ENCODE peak calls at places on chromosome 1, in six cellular contexts. One of them, this sample, is unnamed.

GRCh38 chr1:6672558-6672957 is 29.1 kb downstream of the DNAJC11 start:
- DNase-seq in uterus: no peak
- DNase-seq in OCI-LY7: no peak
- DNase-seq in Peyer's patch: no peak
- DNase-seq in cardiac fibroblast: no peak
- DNase-seq in left lung: no peak
- DNase-seq in this sample: no peak

GRCh38 chr1:32981003-32981909 is 16.6 kb upstream of the RNF19B start:
- DNase-seq in uterus: peak; percentile 37
- DNase-seq in OCI-LY7: peak; percentile 90
- DNase-seq in Peyer's patch: peak; percentile 64
- DNase-seq in cardiac fibroblast: peak; percentile 97
- DNase-seq in left lung: no peak
- DNase-seq in this sample: peak; percentile 77

GRCh38 chr1:24878775-24879742 is 51.0 kb downstream of the RUNX3 start:
- DNase-seq in uterus: no peak
- DNase-seq in OCI-LY7: no peak
- DNase-seq in Peyer's patch: no peak
- DNase-seq in cardiac fibroblast: peak; percentile 49
- DNase-seq in left lung: no peak
- DNase-seq in this sample: peak; percentile 43

GRCh38 chr1:7613851-7614205 is 157.3 kb upstream of the VAMP3 start:
- DNase-seq in uterus: no peak
- DNase-seq in OCI-LY7: no peak
- DNase-seq in Peyer's patch: no peak
- DNase-seq in cardiac fibroblast: no peak
- DNase-seq in left lung: no peak
- DNase-seq in this sample: no peak

GRCh38 chr1:228155596-228156517 is 6.1 kb downstream of the GJC2 start:
- DNase-seq in uterus: no peak
- DNase-seq in OCI-LY7: no peak
- DNase-seq in Peyer's patch: no peak
- DNase-seq in cardiac fibroblast: no peak
- DNase-seq in left lung: peak; percentile 62
- DNase-seq in this sample: no peak

GRCh38 chr1:231683439-231684165 is 57.0 kb downstream of the DISC1 start:
- DNase-seq in uterus: no peak
- DNase-seq in OCI-LY7: no peak
- DNase-seq in Peyer's patch: no peak
- DNase-seq in cardiac fibroblast: no peak
- DNase-seq in left lung: no peak
- DNase-seq in this sample: no peak

GRCh38 chr1:10860218-10860617 is 63.8 kb upstream of the CASZ1 start:
- DNase-seq in uterus: no peak
- DNase-seq in OCI-LY7: no peak
- DNase-seq in Peyer's patch: no peak
- DNase-seq in cardiac fibroblast: no peak
- DNase-seq in left lung: no peak
- DNase-seq in this sample: no peak

GRCh38 chr1:117339866-117340357 is 27.3 kb upstream of the MAN1A2 start:
- DNase-seq in uterus: peak; percentile 57
- DNase-seq in OCI-LY7: peak; percentile 17
- DNase-seq in Peyer's patch: no peak
- DNase-seq in cardiac fibroblast: peak; percentile 59
- DNase-seq in left lung: no peak
- DNase-seq in this sample: peak; percentile 38

GRCh38 chr1:39689214-39689613 is 2.0 kb downstream of the HPCAL4 start:
- DNase-seq in uterus: no peak
- DNase-seq in OCI-LY7: no peak
- DNase-seq in Peyer's patch: no peak
- DNase-seq in cardiac fibroblast: no peak
- DNase-seq in left lung: no peak
- DNase-seq in this sample: no peak

GRCh38 chr1:43554444-43554992 is 23.8 kb downstream of the PTPRF start:
- DNase-seq in uterus: no peak
- DNase-seq in OCI-LY7: peak; percentile 50
- DNase-seq in Peyer's patch: no peak
- DNase-seq in cardiac fibroblast: peak; percentile 62
- DNase-seq in left lung: no peak
- DNase-seq in this sample: peak; percentile 45

DNA sequence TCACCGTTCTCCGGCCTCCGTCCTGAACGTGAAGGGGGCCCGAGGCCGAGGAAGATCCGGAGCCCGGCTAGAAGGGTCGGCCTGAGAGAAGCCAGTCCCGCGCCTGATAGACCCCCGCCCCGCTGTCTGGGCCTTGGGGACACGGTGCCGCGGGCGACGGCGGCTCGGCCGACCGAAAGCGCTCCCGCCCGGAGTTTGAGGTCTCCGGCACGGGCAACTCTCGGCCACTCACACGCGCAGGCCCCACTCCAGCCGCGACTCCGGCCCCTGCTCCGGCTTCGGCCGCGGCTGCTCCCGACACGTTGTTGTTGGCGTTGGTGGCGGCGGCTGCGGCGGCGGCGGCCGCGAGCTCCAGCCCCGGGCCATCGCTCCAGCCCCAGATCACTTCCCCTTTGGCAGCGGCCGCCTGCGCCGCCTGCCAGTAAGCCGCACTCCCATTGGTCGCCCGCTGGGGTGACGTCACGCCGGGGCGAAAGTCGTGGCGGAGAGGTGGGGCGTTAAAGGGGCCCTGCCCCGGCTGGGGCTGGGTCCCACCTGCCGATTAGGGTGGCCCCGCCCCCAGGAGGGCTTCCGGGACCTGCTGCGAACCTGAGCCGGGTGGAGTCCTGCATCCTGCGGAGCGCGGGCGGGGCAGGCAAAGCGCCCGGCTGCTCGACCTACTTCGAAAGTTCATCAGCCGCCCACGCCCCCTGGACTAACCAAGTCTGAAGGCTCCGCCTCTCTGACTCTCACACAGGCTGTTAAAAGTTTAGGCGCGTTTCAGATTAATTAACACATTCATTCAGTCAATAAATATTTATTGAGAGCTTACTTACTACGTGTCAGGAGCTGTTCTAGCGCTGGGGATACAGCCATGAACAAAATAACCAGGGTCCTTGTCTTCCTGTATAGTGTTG is at the start of gene EFCAB14:
- DNase-seq in uterus: peak; percentile 92
- DNase-seq in OCI-LY7: peak; percentile 99
- DNase-seq in Peyer's patch: peak; percentile 97
- DNase-seq in cardiac fibroblast: peak; percentile 89
- DNase-seq in left lung: peak; percentile 99
- DNase-seq in this sample: peak; percentile 84
- TF ChIP-seq CTCF in uterus: no peak
- TF ChIP-seq CTCF in OCI-LY7: no peak
- TF ChIP-seq CTCF in Peyer's patch: no peak
- TF ChIP-seq CTCF in cardiac fibroblast: no peak
- TF ChIP-seq CTCF in left lung: no peak
- TF ChIP-seq CTCF in this sample: no peak

GRCh38 chr1:31447210-31447609 is 34.2 kb downstream of the SERINC2 start:
- DNase-seq in uterus: no peak
- DNase-seq in OCI-LY7: no peak
- DNase-seq in Peyer's patch: no peak
- DNase-seq in cardiac fibroblast: no peak
- DNase-seq in left lung: no peak
- DNase-seq in this sample: no peak
- TF ChIP-seq CTCF in uterus: no peak
- TF ChIP-seq CTCF in OCI-LY7: no peak
- TF ChIP-seq CTCF in Peyer's patch: no peak
- TF ChIP-seq CTCF in cardiac fibroblast: no peak
- TF ChIP-seq CTCF in left lung: no peak
- TF ChIP-seq CTCF in this sample: peak; percentile 10

DNA sequence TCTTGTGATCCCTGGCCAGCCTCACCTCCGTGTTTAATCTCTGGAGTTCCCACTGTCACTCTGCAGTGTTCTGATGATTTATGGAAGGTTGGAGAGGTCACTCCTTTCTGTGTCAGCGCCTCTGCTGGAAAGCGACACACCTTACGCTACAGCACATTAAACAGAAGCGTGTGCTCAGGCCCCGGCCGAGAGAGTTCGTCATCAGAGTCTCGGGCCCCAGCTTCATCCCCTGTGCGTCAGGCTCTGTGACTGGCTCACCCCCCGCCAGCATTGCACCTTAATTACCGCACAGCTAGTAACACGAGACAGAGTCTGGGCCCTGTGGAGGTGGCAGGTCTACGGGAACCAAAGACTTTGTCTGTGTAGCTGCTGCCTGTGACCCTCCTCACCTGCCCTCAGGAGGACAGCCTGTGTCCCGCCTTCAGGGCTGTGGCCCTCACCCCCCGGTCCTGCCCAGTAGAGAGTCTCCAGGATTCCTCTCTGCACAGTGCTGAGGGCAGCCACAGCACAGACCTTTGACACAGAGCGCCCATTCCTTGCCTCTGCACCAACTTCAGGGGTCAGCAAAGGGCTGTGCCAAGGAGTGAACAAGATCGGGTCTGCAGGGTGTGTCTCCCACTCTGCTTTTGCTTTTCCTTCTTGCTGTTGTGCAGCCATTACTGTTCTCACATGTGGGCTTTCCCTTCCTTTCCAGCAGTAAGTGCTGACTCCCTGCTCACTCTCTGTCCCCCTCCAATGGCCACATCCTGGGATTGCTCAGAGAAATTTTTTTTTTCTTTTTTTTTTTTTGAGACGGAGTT is 157.6 kb downstream of the PGBD5 start:
- DNase-seq in uterus: no peak
- DNase-seq in OCI-LY7: no peak
- DNase-seq in Peyer's patch: no peak
- DNase-seq in cardiac fibroblast: peak; percentile 77
- DNase-seq in left lung: no peak
- DNase-seq in this sample: peak; percentile 64
- TF ChIP-seq CTCF in uterus: peak; percentile 43
- TF ChIP-seq CTCF in OCI-LY7: peak; percentile 44
- TF ChIP-seq CTCF in Peyer's patch: peak; percentile 62
- TF ChIP-seq CTCF in cardiac fibroblast: peak; percentile 80
- TF ChIP-seq CTCF in left lung: peak; percentile 45
- TF ChIP-seq CTCF in this sample: peak; percentile 77

DNA sequence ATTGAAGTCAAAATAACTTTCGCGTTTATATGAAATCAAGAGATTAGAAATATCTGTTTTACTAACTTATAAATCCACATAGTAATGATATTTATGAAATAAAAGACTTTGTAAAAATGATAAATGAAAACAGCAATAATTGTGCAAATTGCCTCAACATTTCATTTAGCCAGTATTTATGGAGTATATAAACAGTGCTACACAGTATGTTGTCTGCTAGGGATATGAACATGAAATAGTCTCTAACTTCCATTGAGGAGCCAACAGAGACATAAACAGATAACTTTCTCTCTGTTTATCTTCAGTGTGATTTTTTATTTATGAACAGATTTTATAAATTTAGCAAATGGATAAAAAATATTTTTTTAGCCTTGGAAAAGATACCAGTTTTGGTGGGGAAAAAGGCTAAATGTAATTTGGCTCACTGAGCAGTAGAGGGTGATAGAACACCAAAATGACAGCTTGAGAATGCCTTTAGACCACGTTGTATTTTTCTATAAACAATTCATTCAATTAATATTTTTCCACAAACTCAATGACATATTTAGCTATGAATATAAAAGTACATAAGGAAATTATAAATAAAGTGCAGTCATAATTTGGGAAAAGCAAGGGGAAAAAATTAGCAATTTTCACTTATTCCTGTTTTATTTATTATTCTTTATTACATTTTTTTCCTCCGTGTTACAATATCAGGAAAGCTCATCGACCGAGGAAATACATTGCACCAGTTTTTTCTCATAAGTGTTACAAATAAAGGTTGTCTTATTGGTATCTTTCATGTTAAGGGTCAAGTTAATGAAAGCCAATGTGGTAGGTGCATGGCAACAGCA is 47.4 kb upstream of the EEIG2 start:
- DNase-seq in uterus: no peak
- DNase-seq in OCI-LY7: peak; percentile 59
- DNase-seq in Peyer's patch: no peak
- DNase-seq in cardiac fibroblast: peak; percentile 66
- DNase-seq in left lung: no peak
- DNase-seq in this sample: peak; percentile 11
- TF ChIP-seq CTCF in uterus: peak; percentile 82
- TF ChIP-seq CTCF in OCI-LY7: peak; percentile 98
- TF ChIP-seq CTCF in Peyer's patch: peak; percentile 96
- TF ChIP-seq CTCF in cardiac fibroblast: peak; percentile 81
- TF ChIP-seq CTCF in left lung: peak; percentile 94
- TF ChIP-seq CTCF in this sample: peak; percentile 89

DNA sequence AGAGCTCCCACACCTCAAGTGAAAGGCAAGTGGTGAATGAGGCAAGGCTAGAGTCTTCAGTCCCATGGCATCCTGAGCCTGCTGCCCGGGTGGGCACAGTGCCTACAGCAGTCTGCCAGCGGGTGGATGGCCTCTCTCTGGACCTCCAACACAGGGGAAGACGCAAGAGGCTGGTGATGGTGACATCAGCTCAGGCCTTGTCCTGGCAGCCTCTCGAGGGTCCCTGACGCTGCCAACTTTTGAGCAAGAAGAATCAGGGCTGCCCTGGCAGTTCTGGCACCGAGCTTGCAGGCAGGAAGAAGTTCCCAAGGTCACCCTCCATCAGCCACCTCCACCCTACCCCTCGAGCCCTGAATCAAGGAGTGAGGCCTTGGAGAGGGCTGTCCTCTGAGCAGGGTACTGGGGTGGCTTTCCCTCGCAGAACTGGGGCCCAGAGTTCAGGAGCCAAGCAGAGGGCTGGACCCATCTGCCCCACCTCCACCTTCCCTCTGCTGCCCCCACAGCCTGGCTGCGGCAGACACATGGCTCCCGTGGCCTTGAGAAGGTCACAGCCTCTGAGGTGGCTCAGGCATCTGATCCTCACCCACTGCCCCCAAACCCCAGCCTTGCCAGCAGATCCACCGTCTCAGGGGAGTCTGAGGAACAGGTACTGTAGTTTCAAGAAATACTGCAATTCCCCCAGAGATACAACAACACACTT is 5.8 kb downstream of the RAP1GAP start:
- DNase-seq in uterus: no peak
- DNase-seq in OCI-LY7: no peak
- DNase-seq in Peyer's patch: no peak
- DNase-seq in cardiac fibroblast: no peak
- DNase-seq in left lung: no peak
- DNase-seq in this sample: no peak
- TF ChIP-seq CTCF in uterus: no peak
- TF ChIP-seq CTCF in OCI-LY7: no peak
- TF ChIP-seq CTCF in Peyer's patch: no peak
- TF ChIP-seq CTCF in cardiac fibroblast: no peak
- TF ChIP-seq CTCF in left lung: no peak
- TF ChIP-seq CTCF in this sample: no peak

DNA sequence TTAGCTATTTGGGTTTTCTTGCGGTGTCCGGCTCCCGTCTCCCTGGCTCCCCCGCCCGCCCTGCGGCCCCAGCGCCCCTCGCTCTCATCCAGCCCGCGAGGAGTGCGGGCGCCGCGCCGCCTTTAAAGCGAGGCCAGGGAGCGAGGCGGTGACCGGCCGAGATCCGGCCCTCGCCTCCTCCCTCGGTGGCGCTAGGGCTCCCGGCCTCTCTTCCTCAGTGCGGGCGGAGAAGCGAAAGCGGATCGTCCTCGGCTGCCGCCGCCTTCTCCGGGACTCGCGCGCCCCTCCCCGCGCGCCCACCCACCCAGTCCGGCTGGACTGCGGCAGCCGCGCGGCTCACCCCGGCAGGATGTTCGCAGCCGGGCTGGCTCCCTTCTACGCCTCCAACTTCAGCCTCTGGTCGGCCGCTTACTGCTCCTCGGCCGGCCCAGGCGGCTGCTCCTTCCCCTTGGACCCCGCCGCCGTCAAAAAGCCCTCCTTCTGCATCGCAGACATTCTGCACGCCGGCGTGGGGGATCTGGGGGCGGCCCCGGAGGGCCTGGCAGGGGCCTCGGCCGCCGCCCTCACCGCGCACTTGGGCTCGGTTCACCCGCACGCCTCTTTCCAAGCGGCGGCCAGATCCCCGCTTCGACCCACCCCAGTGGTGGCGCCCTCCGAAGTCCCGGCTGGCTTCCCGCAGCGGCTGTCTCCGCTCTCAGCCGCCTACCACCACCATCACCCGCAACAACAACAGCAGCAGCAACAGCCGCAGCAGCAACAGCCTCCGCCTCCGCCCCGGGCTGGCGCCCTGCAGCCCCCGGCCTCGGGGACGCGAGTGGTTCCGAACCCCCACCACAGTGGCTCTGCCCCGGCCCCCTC is 495 bp downstream of the HLX start:
- DNase-seq in uterus: peak; percentile 22
- DNase-seq in OCI-LY7: no peak
- DNase-seq in Peyer's patch: peak; percentile 34
- DNase-seq in cardiac fibroblast: peak; percentile 46
- DNase-seq in left lung: peak; percentile 93
- DNase-seq in this sample: peak; percentile 32
- TF ChIP-seq CTCF in uterus: no peak
- TF ChIP-seq CTCF in OCI-LY7: no peak
- TF ChIP-seq CTCF in Peyer's patch: no peak
- TF ChIP-seq CTCF in cardiac fibroblast: no peak
- TF ChIP-seq CTCF in left lung: no peak
- TF ChIP-seq CTCF in this sample: peak; percentile 48